ENCODE peak calls at places on chromosomes 2 and 18, in seven cellular contexts. One of them, this sample, is unnamed.

GRCh38 chr2:18378020-18378653 is 182.3 kb downstream of the RDH14 start:
- DNase-seq in H7: peak
- DNase-seq in T-helper 17 cell: no peak
- DNase-seq in pulmonary artery endothelial cell: peak
- DNase-seq in neuronal stem cell: peak
- DNase-seq in AG04450: no peak
- DNase-seq in Right ventricle myocardium superior: no peak
- DNase-seq in this sample: no peak

GRCh38 chr2:127864877-127865276 is 6.9 kb upstream of the POLR2D start:
- DNase-seq in H7: peak
- DNase-seq in T-helper 17 cell: no peak
- DNase-seq in pulmonary artery endothelial cell: no peak
- DNase-seq in neuronal stem cell: no peak
- DNase-seq in AG04450: no peak
- DNase-seq in Right ventricle myocardium superior: no peak
- DNase-seq in this sample: no peak

GRCh38 chr2:101697794-101698418 is 399 bp downstream of the MAP4K4 start:
- DNase-seq in H7: peak
- DNase-seq in T-helper 17 cell: peak
- DNase-seq in pulmonary artery endothelial cell: no peak
- DNase-seq in neuronal stem cell: no peak
- DNase-seq in AG04450: no peak
- DNase-seq in Right ventricle myocardium superior: no peak
- DNase-seq in this sample: no peak

GRCh38 chr2:26279886-26280285 is 35.1 kb downstream of the HADHB start:
- DNase-seq in H7: no peak
- DNase-seq in T-helper 17 cell: no peak
- DNase-seq in pulmonary artery endothelial cell: no peak
- DNase-seq in neuronal stem cell: no peak
- DNase-seq in AG04450: no peak
- DNase-seq in Right ventricle myocardium superior: no peak
- DNase-seq in this sample: no peak

GRCh38 chr2:214856116-214856515 is 46.6 kb upstream of the BARD1 start:
- DNase-seq in H7: no peak
- DNase-seq in T-helper 17 cell: no peak
- DNase-seq in pulmonary artery endothelial cell: no peak
- DNase-seq in neuronal stem cell: no peak
- DNase-seq in AG04450: peak
- DNase-seq in Right ventricle myocardium superior: no peak
- DNase-seq in this sample: no peak

GRCh38 chr2:239910851-239911629 is 114.1 kb downstream of the NDUFA10 start:
- DNase-seq in H7: peak
- DNase-seq in T-helper 17 cell: no peak
- DNase-seq in pulmonary artery endothelial cell: no peak
- DNase-seq in neuronal stem cell: no peak
- DNase-seq in AG04450: no peak
- DNase-seq in Right ventricle myocardium superior: peak
- DNase-seq in this sample: no peak

GRCh38 chr2:797556-797955 is 120.3 kb upstream of the TMEM18 start:
- DNase-seq in H7: no peak
- DNase-seq in T-helper 17 cell: no peak
- DNase-seq in pulmonary artery endothelial cell: no peak
- DNase-seq in neuronal stem cell: no peak
- DNase-seq in AG04450: no peak
- DNase-seq in Right ventricle myocardium superior: no peak
- DNase-seq in this sample: no peak

GRCh38 chr2:10135296-10136089 is 13.0 kb downstream of the RRM2 start:
- DNase-seq in H7: no peak
- DNase-seq in T-helper 17 cell: no peak
- DNase-seq in pulmonary artery endothelial cell: no peak
- DNase-seq in neuronal stem cell: no peak
- DNase-seq in AG04450: no peak
- DNase-seq in Right ventricle myocardium superior: no peak
- DNase-seq in this sample: no peak

GRCh38 chr2:127638361-127639110 is 7.4 kb upstream of the GPR17 start:
- DNase-seq in H7: peak
- DNase-seq in T-helper 17 cell: no peak
- DNase-seq in pulmonary artery endothelial cell: no peak
- DNase-seq in neuronal stem cell: no peak
- DNase-seq in AG04450: no peak
- DNase-seq in Right ventricle myocardium superior: no peak
- DNase-seq in this sample: no peak

GRCh38 chr2:113791697-113792590 is 35.5 kb upstream of the SLC35F5 start:
- DNase-seq in H7: no peak
- DNase-seq in T-helper 17 cell: no peak
- DNase-seq in pulmonary artery endothelial cell: no peak
- DNase-seq in neuronal stem cell: no peak
- DNase-seq in AG04450: no peak
- DNase-seq in Right ventricle myocardium superior: no peak
- DNase-seq in this sample: no peak

GRCh38 chr18:57397440-57397839 is 37.7 kb upstream of the ONECUT2 start:
- DNase-seq in H7: no peak
- DNase-seq in T-helper 17 cell: no peak
- DNase-seq in pulmonary artery endothelial cell: no peak
- DNase-seq in neuronal stem cell: no peak
- DNase-seq in AG04450: no peak
- DNase-seq in Right ventricle myocardium superior: no peak
- DNase-seq in this sample: no peak

GRCh38 chr18:3104190-3105054 is 91.5 kb upstream of the LPIN2 start:
- DNase-seq in H7: no peak
- DNase-seq in T-helper 17 cell: no peak
- DNase-seq in pulmonary artery endothelial cell: peak
- DNase-seq in neuronal stem cell: no peak
- DNase-seq in AG04450: peak
- DNase-seq in Right ventricle myocardium superior: no peak
- DNase-seq in this sample: no peak

GRCh38 chr2:231533086-231533776 is 3.0 kb upstream of the NMUR1 start:
- DNase-seq in H7: no peak
- DNase-seq in T-helper 17 cell: no peak
- DNase-seq in pulmonary artery endothelial cell: no peak
- DNase-seq in neuronal stem cell: no peak
- DNase-seq in AG04450: no peak
- DNase-seq in Right ventricle myocardium superior: no peak
- DNase-seq in this sample: no peak

This sample was measured in stimulated activated CD8-positive, alpha-beta memory T cell treated with anti-CD3 and anti-CD28 coated beads, Interleukin-12 subunit alpha, Interleukin-12 subunit beta, amount 100 ng/mL, for 4 hours.